ENCODE peak calls at places on chromosome 12, in ten cellular contexts. C, Q, X, D, N, K, H, F, U and P are unnamed samples.

GRCh38 chr12:131513606-131514005 is 197.3 kb upstream of the SFSWAP start:
- DNase-seq in C (no peak), Q (no peak), X (no peak), D (no peak), N (no peak), K (no peak), H (no peak), F (no peak), U (no peak), P (no peak)

GRCh38 chr12:127496255-127496654 is 770.7 kb upstream of the TMEM132C start:
- DNase-seq in C (peak), Q (no peak), X (no peak), D (no peak), N (no peak), K (no peak), H (no peak), F (no peak), U (no peak), P (no peak)

GRCh38 chr12:77120695-77121094 is 55.3 kb upstream of the E2F7 start:
- DNase-seq in C (no peak), Q (no peak), X (no peak), D (no peak), N (no peak), K (peak), H (peak), F (peak), U (peak), P (no peak)

GRCh38 chr12:51442324-51442723 is 17.7 kb downstream of the SLC4A8 start:
- DNase-seq in C (no peak), Q (no peak), X (no peak), D (no peak), N (no peak), K (no peak), H (peak), F (peak), U (peak), P (no peak)

GRCh38 chr12:7099290-7099996 is 7.2 kb upstream of the C1R start:
- DNase-seq in C (no peak), Q (peak), X (no peak), D (no peak), N (no peak), K (no peak), H (no peak), F (no peak), U (no peak), P (no peak)

GRCh38 chr12:124000111-124000510 is 27.1 kb downstream of the ZNF664 start:
- DNase-seq in C (no peak), Q (no peak), X (no peak), D (no peak), N (no peak), K (no peak), H (no peak), F (no peak), U (no peak), P (no peak)

GRCh38 chr12:109595321-109595902 is 21.8 kb downstream of the MVK start:
- DNase-seq in C (no peak), Q (no peak), X (no peak), D (no peak), N (no peak), K (no peak), H (no peak), F (no peak), U (no peak), P (no peak)

GRCh38 chr12:67415473-67415872 is 146.3 kb downstream of the CAND1 start:
- DNase-seq in C (peak), Q (no peak), X (no peak), D (no peak), N (no peak), K (peak), H (peak), F (peak), U (peak), P (no peak)

GRCh38 chr12:19129121-19129485 is 430 bp upstream of the PLEKHA5 start:
- DNase-seq in C (no peak), Q (no peak), X (no peak), D (no peak), N (no peak), K (peak), H (peak), F (peak), U (no peak), P (no peak)

GRCh38 chr12:130620756-130621155 is 95.3 kb downstream of the RIMBP2 start:
- DNase-seq in C (no peak), Q (no peak), X (no peak), D (no peak), N (no peak), K (no peak), H (no peak), F (no peak), U (no peak), P (no peak)

GRCh38 chr12:57815177-57816000 is 3.1 kb downstream of the AVIL start:
- DNase-seq in C (peak), Q (peak), X (peak), D (no peak), N (no peak), K (no peak), H (no peak), F (no peak), U (peak), P (no peak)

GRCh38 chr12:2418579-2418978 is 365.8 kb downstream of the CACNA1C start:
- DNase-seq in C (no peak), Q (peak), X (peak), D (no peak), N (no peak), K (no peak), H (no peak), F (no peak), U (no peak), P (no peak)

DNA sequence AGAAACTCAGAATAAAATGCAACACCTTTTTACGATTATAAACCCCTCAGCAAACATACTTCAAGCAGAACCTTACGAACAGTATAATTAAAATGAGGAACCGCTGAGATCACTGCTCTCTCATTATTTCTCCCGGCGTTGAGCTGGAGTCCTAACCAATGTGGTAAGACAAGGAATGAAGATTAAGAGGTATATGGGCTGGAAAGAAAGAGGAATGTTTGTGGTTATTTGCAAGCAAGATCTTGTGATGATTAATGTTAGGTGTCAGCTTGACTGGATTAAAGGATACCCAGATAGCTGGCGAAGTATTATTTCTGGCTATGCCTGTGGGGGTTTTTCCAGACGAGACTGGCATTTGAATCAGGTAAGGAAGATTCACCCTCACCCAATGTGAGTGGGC is 10.3 kb upstream of the ZNF84 start:
- DNase-seq in C (no peak), Q (no peak), X (no peak), D (no peak), N (no peak), K (peak), H (peak), F (no peak), U (no peak), P (no peak)
- TF ChIP-seq CTCF in C (no peak), Q (no peak), X (no peak), D (no peak), N (no peak), K (no peak), H (no peak), F (no peak), U (no peak), P (no peak)

GRCh38 chr12:112046003-112046402 is 32.8 kb downstream of the ERP29 start:
- DNase-seq in C (no peak), Q (no peak), X (no peak), D (no peak), N (no peak), K (no peak), H (no peak), F (no peak), U (no peak), P (no peak)

GRCh38 chr12:112049351-112049750 is 36.1 kb downstream of the ERP29 start:
- DNase-seq in C (no peak), Q (no peak), X (no peak), D (no peak), N (no peak), K (no peak), H (no peak), F (no peak), U (no peak), P (no peak)
- H3K4me3 ChIP-seq in C (no peak), Q (no peak), X (no peak), D (no peak), N (no peak), K (no peak), H (no peak), F (no peak), U (no peak), P (no peak)

DNA sequence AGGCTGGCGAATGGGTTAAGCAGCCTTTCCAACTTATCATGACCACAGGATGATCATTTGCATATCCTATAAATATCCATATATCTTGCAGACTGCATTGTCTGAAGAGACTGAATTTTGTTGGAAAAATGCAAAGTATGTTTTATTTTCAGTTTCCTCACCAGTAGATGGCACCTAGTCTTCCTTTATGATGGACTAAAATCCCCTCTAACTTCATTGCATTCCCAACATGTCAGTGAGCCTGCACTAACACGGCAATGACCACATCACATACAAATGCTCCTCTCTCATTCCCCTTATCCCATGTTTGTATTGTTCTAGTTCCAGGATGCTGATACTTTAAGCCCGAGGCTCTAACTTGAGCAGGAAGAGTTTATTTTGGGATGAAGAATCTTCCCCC is 24.7 kb upstream of the MYBPC1 start:
- DNase-seq in C (peak), Q (no peak), X (no peak), D (no peak), N (no peak), K (peak), H (peak), F (peak), U (peak), P (no peak)
- TF ChIP-seq CTCF in C (peak), Q (peak), X (no peak), D (no peak), N (no peak), K (peak), H (peak), F (peak), U (peak), P (no peak)

DNA sequence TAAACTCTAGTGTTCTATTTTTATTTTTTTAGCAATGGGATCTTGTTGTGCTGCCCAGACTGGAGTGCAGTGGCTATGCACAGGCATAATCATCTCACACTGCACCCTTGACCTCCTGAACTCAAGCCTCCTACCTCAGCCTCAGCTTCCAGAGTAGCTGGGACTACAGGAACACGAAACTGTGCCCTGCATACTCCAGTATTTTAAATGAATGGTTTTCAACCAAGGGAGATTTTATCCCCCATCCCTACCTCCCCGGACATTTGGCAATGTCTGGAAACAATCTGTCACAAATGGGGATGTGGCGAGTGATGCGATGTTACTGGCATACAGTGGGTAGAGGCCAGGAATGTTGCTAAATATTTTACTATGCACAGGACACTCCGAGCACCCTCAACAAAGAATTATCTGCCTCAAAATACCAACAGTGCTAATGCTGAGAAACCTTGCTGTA is 2.1 kb downstream of the CBX5 start:
- DNase-seq in C (no peak), Q (no peak), X (no peak), D (no peak), N (no peak), K (no peak), H (peak), F (peak), U (peak), P (no peak)
- H3K4me3 ChIP-seq in C (peak), Q (peak), X (peak), D (no peak), N (no peak), K (peak), H (peak), F (peak), U (peak), P (peak)

GRCh38 chr12:13024151-13024946 is 19.8 kb upstream of the FAM234B start:
- DNase-seq in C (peak), Q (no peak), X (no peak), D (no peak), N (no peak), K (no peak), H (peak), F (peak), U (peak), P (no peak)
- TF ChIP-seq CTCF in C (peak), Q (no peak), X (no peak), D (no peak), N (no peak), K (no peak), H (peak), F (peak), U (peak), P (no peak)

DNA sequence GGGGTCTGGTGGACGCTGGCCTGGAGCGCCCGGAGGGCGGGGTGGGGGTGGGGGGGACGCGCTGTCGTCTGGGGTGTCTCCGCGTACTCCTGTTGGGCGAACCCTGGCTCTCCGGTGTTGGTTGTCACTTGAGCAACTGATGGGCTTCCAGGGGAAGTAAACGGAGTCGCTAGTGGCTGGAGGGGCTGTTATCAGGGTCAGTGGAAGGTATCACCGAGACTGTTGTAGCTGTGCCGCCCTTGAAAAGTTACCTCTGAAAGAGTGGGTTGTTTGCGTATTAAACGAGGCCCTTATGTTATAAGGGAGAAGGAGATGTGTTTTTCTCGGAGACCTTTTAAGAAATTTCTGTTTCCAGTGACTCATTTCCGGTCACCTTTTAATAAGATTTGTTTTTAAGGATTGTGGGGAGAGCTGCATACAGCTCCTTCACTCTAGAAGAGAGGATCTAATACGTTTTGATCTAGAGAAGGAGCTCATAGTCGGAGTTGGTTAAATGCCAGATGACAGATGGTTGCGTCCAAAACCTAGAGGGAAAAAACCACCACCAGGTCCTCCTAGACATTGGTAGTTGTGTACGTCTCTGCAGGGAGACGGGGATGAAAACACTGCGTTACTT is 699 bp upstream of the DBX2 start:
- DNase-seq in C (peak), Q (no peak), X (no peak), D (no peak), N (no peak), K (peak), H (peak), F (peak), U (peak), P (no peak)
- H3K4me3 ChIP-seq in C (peak), Q (peak), X (peak), D (peak), N (no peak), K (peak), H (peak), F (peak), U (peak), P (no peak)

DNA sequence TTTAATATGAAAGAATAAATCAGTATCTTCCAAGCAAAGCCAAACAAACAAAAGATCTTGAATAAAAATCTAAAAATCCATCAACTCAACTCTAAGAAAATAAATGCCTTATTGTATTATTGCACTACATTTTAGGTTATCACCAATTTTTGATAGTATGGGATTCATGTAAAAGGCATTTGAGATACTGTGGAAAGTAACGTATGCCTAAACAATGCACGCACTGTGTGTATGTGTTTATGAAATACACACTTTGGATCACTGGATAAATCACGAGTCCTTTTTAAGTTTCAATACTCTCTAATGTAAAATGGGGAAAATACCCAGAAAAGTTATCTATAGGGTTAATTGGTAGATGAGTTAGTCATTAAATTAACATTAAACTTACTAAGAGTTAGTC is 17.7 kb downstream of the WBP11 start:
- DNase-seq in C (no peak), Q (no peak), X (no peak), D (no peak), N (no peak), K (no peak), H (no peak), F (no peak), U (no peak), P (no peak)
- TF ChIP-seq CTCF in C (no peak), Q (no peak), X (no peak), D (no peak), N (no peak), K (no peak), H (no peak), F (no peak), U (no peak), P (no peak)

DNA sequence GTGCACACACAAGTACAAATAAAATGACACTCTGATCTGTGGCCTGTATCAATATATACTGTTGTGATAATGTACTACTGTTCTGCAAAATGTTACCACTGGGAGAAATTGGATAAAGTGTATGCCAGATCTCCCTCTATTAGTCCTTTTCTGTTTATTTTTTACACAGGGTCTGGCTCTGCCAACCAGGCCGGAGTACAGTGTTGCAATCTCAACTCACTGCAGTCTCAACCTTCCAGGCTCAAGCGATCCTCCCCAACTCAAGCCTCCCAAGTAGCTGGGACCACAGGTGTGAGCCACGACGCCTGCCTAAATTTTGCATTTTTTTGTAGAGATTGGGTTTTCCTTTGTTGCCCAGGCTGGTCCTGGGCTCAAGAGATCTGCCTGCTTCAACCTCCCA is 1.9 kb downstream of the NT5DC3 start:
- DNase-seq in C (no peak), Q (no peak), X (no peak), D (no peak), N (no peak), K (no peak), H (no peak), F (peak), U (peak), P (no peak)
- H3K4me3 ChIP-seq in C (no peak), Q (peak), X (no peak), D (no peak), N (peak), K (peak), H (no peak), F (no peak), U (no peak), P (no peak)

DNA sequence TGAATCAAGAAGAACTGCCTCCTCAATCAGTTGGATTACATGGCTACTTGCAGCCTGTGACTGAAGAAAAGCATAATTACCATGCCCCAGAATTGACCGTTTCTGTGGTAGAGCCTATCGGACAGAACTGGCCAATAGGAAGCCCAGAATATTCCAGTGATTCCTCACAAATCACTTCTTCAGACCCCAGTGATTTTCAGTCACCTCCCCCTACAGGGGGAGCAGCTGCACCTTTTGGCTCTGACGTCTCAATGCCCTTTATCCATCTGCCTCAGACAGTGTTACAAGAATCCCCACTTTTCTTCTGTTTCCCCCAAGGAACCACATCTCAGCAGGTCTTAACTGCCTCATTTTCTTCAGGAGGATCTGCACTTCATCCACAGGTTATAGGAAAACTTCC is 80.8 kb downstream of the RAD52 start:
- DNase-seq in C (peak), Q (no peak), X (no peak), D (no peak), N (no peak), K (no peak), H (no peak), F (no peak), U (no peak), P (no peak)
- TF ChIP-seq CTCF in C (peak), Q (no peak), X (no peak), D (no peak), N (no peak), K (no peak), H (no peak), F (no peak), U (peak), P (peak)